ENCODE peak calls at places on chromosomes 1 and 21, in ten cellular contexts. One of them, this sample, is unnamed.
A peak's percentile ranks its signal among the peaks of the same experiment; 100 is the strongest.

GRCh38 chr1:115314765-115315164 is 23.3 kb downstream of the NGF start:
- DNase-seq in nephron progenitor cell: no peak
- DNase-seq in naive thymus-derived CD4-positive, alpha-beta T cell: no peak
- DNase-seq in stimulated activated CD8-positive, alpha-beta memory T cell treated with anti-CD3 and anti-CD28 coated beads, Interleukin-7, amount 100 ng/mL, for 24 hours: no peak
- DNase-seq in WTC11: no peak
- DNase-seq in tibial artery: no peak
- DNase-seq in EL: peak; percentile 95
- DNase-seq in glomerular endothelial cell: no peak
- DNase-seq in substantia nigra: no peak
- DNase-seq in iPS-NIHi11: no peak
- DNase-seq in this sample: no peak

GRCh38 chr1:179781962-179782361 is 38.9 kb downstream of the FAM163A start:
- DNase-seq in nephron progenitor cell: no peak
- DNase-seq in naive thymus-derived CD4-positive, alpha-beta T cell: no peak
- DNase-seq in stimulated activated CD8-positive, alpha-beta memory T cell treated with anti-CD3 and anti-CD28 coated beads, Interleukin-7, amount 100 ng/mL, for 24 hours: no peak
- DNase-seq in WTC11: no peak
- DNase-seq in tibial artery: no peak
- DNase-seq in EL: no peak
- DNase-seq in glomerular endothelial cell: no peak
- DNase-seq in substantia nigra: no peak
- DNase-seq in iPS-NIHi11: no peak
- DNase-seq in this sample: no peak

GRCh38 chr1:36172983-36173382 is 17.0 kb downstream of the MAP7D1 start:
- DNase-seq in nephron progenitor cell: no peak
- DNase-seq in naive thymus-derived CD4-positive, alpha-beta T cell: no peak
- DNase-seq in stimulated activated CD8-positive, alpha-beta memory T cell treated with anti-CD3 and anti-CD28 coated beads, Interleukin-7, amount 100 ng/mL, for 24 hours: no peak
- DNase-seq in WTC11: no peak
- DNase-seq in tibial artery: no peak
- DNase-seq in EL: peak; percentile 70
- DNase-seq in glomerular endothelial cell: peak; percentile 58
- DNase-seq in substantia nigra: no peak
- DNase-seq in iPS-NIHi11: no peak
- DNase-seq in this sample: no peak

GRCh38 chr1:115827452-115827851 is 13.5 kb downstream of the NHLH2 start:
- DNase-seq in nephron progenitor cell: no peak
- DNase-seq in naive thymus-derived CD4-positive, alpha-beta T cell: no peak
- DNase-seq in stimulated activated CD8-positive, alpha-beta memory T cell treated with anti-CD3 and anti-CD28 coated beads, Interleukin-7, amount 100 ng/mL, for 24 hours: no peak
- DNase-seq in WTC11: no peak
- DNase-seq in tibial artery: no peak
- DNase-seq in EL: no peak
- DNase-seq in glomerular endothelial cell: no peak
- DNase-seq in substantia nigra: no peak
- DNase-seq in iPS-NIHi11: no peak
- DNase-seq in this sample: no peak

GRCh38 chr1:232335261-232335660 is 294.7 kb downstream of the SIPA1L2 start:
- DNase-seq in nephron progenitor cell: no peak
- DNase-seq in naive thymus-derived CD4-positive, alpha-beta T cell: peak; percentile 71
- DNase-seq in stimulated activated CD8-positive, alpha-beta memory T cell treated with anti-CD3 and anti-CD28 coated beads, Interleukin-7, amount 100 ng/mL, for 24 hours: no peak
- DNase-seq in WTC11: no peak
- DNase-seq in tibial artery: no peak
- DNase-seq in EL: no peak
- DNase-seq in glomerular endothelial cell: no peak
- DNase-seq in substantia nigra: no peak
- DNase-seq in iPS-NIHi11: no peak
- DNase-seq in this sample: no peak

GRCh38 chr1:5961601-5962000 is 30.6 kb downstream of the NPHP4 start:
- DNase-seq in nephron progenitor cell: no peak
- DNase-seq in naive thymus-derived CD4-positive, alpha-beta T cell: no peak
- DNase-seq in stimulated activated CD8-positive, alpha-beta memory T cell treated with anti-CD3 and anti-CD28 coated beads, Interleukin-7, amount 100 ng/mL, for 24 hours: no peak
- DNase-seq in WTC11: no peak
- DNase-seq in tibial artery: peak; percentile 53
- DNase-seq in EL: no peak
- DNase-seq in glomerular endothelial cell: no peak
- DNase-seq in substantia nigra: no peak
- DNase-seq in iPS-NIHi11: no peak
- DNase-seq in this sample: no peak

GRCh38 chr21:36839123-36839522 is 127.3 kb downstream of the HLCS start:
- DNase-seq in nephron progenitor cell: no peak
- DNase-seq in naive thymus-derived CD4-positive, alpha-beta T cell: no peak
- DNase-seq in stimulated activated CD8-positive, alpha-beta memory T cell treated with anti-CD3 and anti-CD28 coated beads, Interleukin-7, amount 100 ng/mL, for 24 hours: no peak
- DNase-seq in WTC11: no peak
- DNase-seq in tibial artery: no peak
- DNase-seq in EL: peak; percentile 21
- DNase-seq in glomerular endothelial cell: no peak
- DNase-seq in substantia nigra: no peak
- DNase-seq in iPS-NIHi11: no peak
- DNase-seq in this sample: no peak

GRCh38 chr1:184615301-184615700 is 139.4 kb downstream of the EDEM3 start:
- DNase-seq in nephron progenitor cell: no peak
- DNase-seq in naive thymus-derived CD4-positive, alpha-beta T cell: no peak
- DNase-seq in stimulated activated CD8-positive, alpha-beta memory T cell treated with anti-CD3 and anti-CD28 coated beads, Interleukin-7, amount 100 ng/mL, for 24 hours: no peak
- DNase-seq in WTC11: no peak
- DNase-seq in tibial artery: no peak
- DNase-seq in EL: no peak
- DNase-seq in glomerular endothelial cell: no peak
- DNase-seq in substantia nigra: no peak
- DNase-seq in iPS-NIHi11: no peak
- DNase-seq in this sample: no peak

GRCh38 chr1:176450526-176450925 is 12.4 kb upstream of the PAPPA2 start:
- DNase-seq in nephron progenitor cell: no peak
- DNase-seq in naive thymus-derived CD4-positive, alpha-beta T cell: no peak
- DNase-seq in stimulated activated CD8-positive, alpha-beta memory T cell treated with anti-CD3 and anti-CD28 coated beads, Interleukin-7, amount 100 ng/mL, for 24 hours: no peak
- DNase-seq in WTC11: no peak
- DNase-seq in tibial artery: no peak
- DNase-seq in EL: peak; percentile 45
- DNase-seq in glomerular endothelial cell: no peak
- DNase-seq in substantia nigra: no peak
- DNase-seq in iPS-NIHi11: no peak
- DNase-seq in this sample: no peak

GRCh38 chr21:27423073-27423472 is 456.2 kb upstream of the ADAMTS5 start:
- DNase-seq in nephron progenitor cell: no peak
- DNase-seq in naive thymus-derived CD4-positive, alpha-beta T cell: no peak
- DNase-seq in stimulated activated CD8-positive, alpha-beta memory T cell treated with anti-CD3 and anti-CD28 coated beads, Interleukin-7, amount 100 ng/mL, for 24 hours: no peak
- DNase-seq in WTC11: no peak
- DNase-seq in tibial artery: peak; percentile 93
- DNase-seq in EL: peak; percentile 98
- DNase-seq in glomerular endothelial cell: no peak
- DNase-seq in substantia nigra: no peak
- DNase-seq in iPS-NIHi11: no peak
- DNase-seq in this sample: no peak

GRCh38 chr1:226973898-226974543 is 33.9 kb downstream of the COQ8A start:
- DNase-seq in nephron progenitor cell: no peak
- DNase-seq in naive thymus-derived CD4-positive, alpha-beta T cell: no peak
- DNase-seq in stimulated activated CD8-positive, alpha-beta memory T cell treated with anti-CD3 and anti-CD28 coated beads, Interleukin-7, amount 100 ng/mL, for 24 hours: no peak
- DNase-seq in WTC11: no peak
- DNase-seq in tibial artery: peak; percentile 87
- DNase-seq in EL: no peak
- DNase-seq in glomerular endothelial cell: no peak
- DNase-seq in substantia nigra: no peak
- DNase-seq in iPS-NIHi11: no peak
- DNase-seq in this sample: no peak

GRCh38 chr1:3912809-3913685 is 13.0 kb upstream of the C1orf174 start:
- DNase-seq in nephron progenitor cell: no peak
- DNase-seq in naive thymus-derived CD4-positive, alpha-beta T cell: no peak
- DNase-seq in stimulated activated CD8-positive, alpha-beta memory T cell treated with anti-CD3 and anti-CD28 coated beads, Interleukin-7, amount 100 ng/mL, for 24 hours: no peak
- DNase-seq in WTC11: no peak
- DNase-seq in tibial artery: peak; percentile 48
- DNase-seq in EL: no peak
- DNase-seq in glomerular endothelial cell: no peak
- DNase-seq in substantia nigra: no peak
- DNase-seq in iPS-NIHi11: peak; percentile 58
- DNase-seq in this sample: no peak

GRCh38 chr1:23470282-23471070 is 13.5 kb downstream of the ASAP3 start:
- DNase-seq in nephron progenitor cell: no peak
- DNase-seq in naive thymus-derived CD4-positive, alpha-beta T cell: no peak
- DNase-seq in stimulated activated CD8-positive, alpha-beta memory T cell treated with anti-CD3 and anti-CD28 coated beads, Interleukin-7, amount 100 ng/mL, for 24 hours: no peak
- DNase-seq in WTC11: no peak
- DNase-seq in tibial artery: peak; percentile 81
- DNase-seq in EL: peak; percentile 81
- DNase-seq in glomerular endothelial cell: no peak
- DNase-seq in substantia nigra: no peak
- DNase-seq in iPS-NIHi11: no peak
- DNase-seq in this sample: no peak

GRCh38 chr1:89310505-89310904 is 37.8 kb upstream of the GBP5 start:
- DNase-seq in nephron progenitor cell: no peak
- DNase-seq in naive thymus-derived CD4-positive, alpha-beta T cell: peak; percentile 20
- DNase-seq in stimulated activated CD8-positive, alpha-beta memory T cell treated with anti-CD3 and anti-CD28 coated beads, Interleukin-7, amount 100 ng/mL, for 24 hours: no peak
- DNase-seq in WTC11: no peak
- DNase-seq in tibial artery: no peak
- DNase-seq in EL: peak; percentile 8
- DNase-seq in glomerular endothelial cell: peak; percentile 10
- DNase-seq in substantia nigra: no peak
- DNase-seq in iPS-NIHi11: no peak
- DNase-seq in this sample: no peak

GRCh38 chr1:229156819-229157218 is 114.1 kb upstream of the RAB4A start:
- DNase-seq in nephron progenitor cell: no peak
- DNase-seq in naive thymus-derived CD4-positive, alpha-beta T cell: no peak
- DNase-seq in stimulated activated CD8-positive, alpha-beta memory T cell treated with anti-CD3 and anti-CD28 coated beads, Interleukin-7, amount 100 ng/mL, for 24 hours: no peak
- DNase-seq in WTC11: peak; percentile 18
- DNase-seq in tibial artery: peak; percentile 79
- DNase-seq in EL: no peak
- DNase-seq in glomerular endothelial cell: no peak
- DNase-seq in substantia nigra: no peak
- DNase-seq in iPS-NIHi11: peak; percentile 56
- DNase-seq in this sample: peak; percentile 44